ENCODE peak calls at places on chromosomes 4 and X, in nine cellular contexts. I, W, J, U, C, M, K, Q and A are unnamed samples.

GRCh38 chr4:110484767-110485166 is 8.8 kb downstream of the ENPEP start:
- DNase-seq in I (no peak), W (peak), J (no peak), U (peak), C (peak), M (no peak), K (no peak), Q (no peak), A (no peak)

GRCh38 chr4:59647500-59647899 is 1552.6 kb upstream of the ADGRL3 start:
- DNase-seq in I (no peak), W (no peak), J (no peak), U (no peak), C (no peak), M (no peak), K (no peak), Q (no peak), A (no peak)

GRCh38 chr4:1360423-1361283 is 13.6 kb downstream of the UVSSA start:
- DNase-seq in I (no peak), W (peak), J (no peak), U (no peak), C (peak), M (no peak), K (no peak), Q (no peak), A (no peak)

GRCh38 chr4:156593464-156593863 is 378.1 kb downstream of the PDGFC start:
- DNase-seq in I (no peak), W (no peak), J (no peak), U (no peak), C (no peak), M (no peak), K (no peak), Q (no peak), A (no peak)

GRCh38 chrX:81308086-81308852 is 106.4 kb downstream of the SH3BGRL start:
- DNase-seq in I (no peak), W (no peak), J (no peak), U (no peak), C (no peak), M (no peak), K (no peak), Q (no peak), A (no peak)

GRCh38 chrX:69314436-69315348 is 149.4 kb upstream of the PJA1 start:
- DNase-seq in I (no peak), W (no peak), J (no peak), U (peak), C (no peak), M (no peak), K (peak), Q (no peak), A (no peak)

GRCh38 chr4:108762559-108763225 is at the start of gene ETNPPL:
- DNase-seq in I (peak), W (peak), J (no peak), U (peak), C (no peak), M (peak), K (peak), Q (no peak), A (peak)

GRCh38 chrX:46643636-46644035 is 70.1 kb downstream of the CHST7 start:
- DNase-seq in I (no peak), W (no peak), J (no peak), U (no peak), C (no peak), M (no peak), K (no peak), Q (no peak), A (no peak)

GRCh38 chr4:87375719-87376291 is 15.2 kb downstream of the HSD17B11 start:
- DNase-seq in I (no peak), W (peak), J (no peak), U (peak), C (peak), M (peak), K (peak), Q (peak), A (peak)

GRCh38 chrX:128714425-128714824 is 662.2 kb upstream of the ACTRT1 start:
- DNase-seq in I (no peak), W (no peak), J (no peak), U (no peak), C (no peak), M (no peak), K (no peak), Q (no peak), A (no peak)

GRCh38 chr4:6643141-6643847 is 2.8 kb downstream of the MRFAP1 start:
- DNase-seq in I (no peak), W (no peak), J (no peak), U (no peak), C (no peak), M (no peak), K (no peak), Q (no peak), A (no peak)
- H3K4me3 ChIP-seq in I (no peak), W (no peak), J (no peak), U (no peak), C (no peak), M (no peak), K (no peak), Q (no peak), A (peak)

DNA sequence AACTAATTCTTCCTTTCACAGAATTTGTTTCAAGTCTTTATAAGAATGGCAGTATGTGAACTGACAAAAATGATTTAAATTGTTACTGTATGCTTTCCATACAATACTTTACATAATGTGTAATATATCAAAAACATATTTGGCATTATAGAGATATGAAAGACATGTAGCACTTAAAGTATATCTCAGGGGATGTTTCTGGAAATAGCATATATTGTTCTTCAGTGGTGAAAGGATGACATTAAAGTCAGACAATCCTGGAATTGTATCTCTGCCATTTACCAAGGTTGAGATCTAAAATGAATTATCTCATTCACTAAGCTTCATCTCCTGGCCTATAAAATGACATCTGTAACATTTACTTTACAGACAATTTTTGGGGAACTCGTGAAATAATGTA is 358.4 kb upstream of the EPHA5 start:
- DNase-seq in I (no peak), W (no peak), J (no peak), U (no peak), C (no peak), M (no peak), K (no peak), Q (no peak), A (no peak)
- H3K4me3 ChIP-seq in I (no peak), W (no peak), J (no peak), U (no peak), C (no peak), M (no peak), K (no peak), Q (no peak), A (no peak)

GRCh38 chr4:182062936-182063335 is 180.3 kb upstream of the TENM3 start:
- DNase-seq in I (no peak), W (peak), J (no peak), U (no peak), C (peak), M (no peak), K (no peak), Q (no peak), A (no peak)
- H3K4me3 ChIP-seq in I (no peak), W (no peak), J (no peak), U (no peak), C (no peak), M (no peak), K (no peak), Q (no peak), A (no peak)

DNA sequence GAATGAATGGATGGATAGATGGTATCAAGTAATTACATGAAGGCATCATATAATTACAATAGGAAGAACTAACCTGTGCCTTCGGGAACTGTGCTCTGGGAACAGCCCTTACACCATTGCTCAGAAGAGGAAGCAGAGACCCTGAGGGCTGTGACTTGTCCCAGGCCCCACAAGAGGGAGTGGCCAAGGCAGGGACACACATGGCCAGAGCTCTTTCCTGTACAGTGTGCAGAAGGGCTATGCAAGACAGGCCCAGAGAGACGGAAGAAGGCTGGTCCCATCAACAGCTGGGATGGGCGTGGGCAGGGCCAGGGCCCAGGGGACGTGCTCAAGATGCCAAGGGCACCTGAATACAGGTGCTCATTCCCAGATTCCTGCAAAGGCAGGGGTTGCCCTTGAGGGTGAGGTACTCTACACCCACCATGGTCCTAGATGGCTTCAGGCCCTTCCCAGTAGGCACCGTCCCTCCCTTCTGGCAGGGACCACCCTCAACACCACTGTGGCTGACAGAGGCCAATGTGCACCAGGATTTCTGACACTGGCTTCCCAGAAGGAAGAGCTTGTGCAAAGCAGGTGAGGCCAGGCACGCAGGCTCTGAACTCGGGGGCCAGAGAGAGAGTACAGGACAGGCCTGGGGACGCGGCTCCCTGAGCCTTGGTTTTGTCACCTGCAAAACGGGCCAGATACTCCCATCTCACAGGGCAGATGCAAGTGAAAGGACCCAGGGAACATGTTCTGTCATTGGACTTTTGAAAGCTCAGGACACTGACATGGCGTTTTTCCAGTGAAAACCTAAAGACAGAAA is 1.7 kb downstream of the EVC2 start:
- DNase-seq in I (no peak), W (no peak), J (no peak), U (no peak), C (no peak), M (no peak), K (no peak), Q (no peak), A (no peak)
- H3K4me3 ChIP-seq in I (no peak), W (peak), J (no peak), U (no peak), C (no peak), M (no peak), K (no peak), Q (no peak), A (no peak)

GRCh38 chr4:40212674-40213504 is 16.1 kb downstream of the RHOH start:
- DNase-seq in I (no peak), W (peak), J (no peak), U (no peak), C (peak), M (no peak), K (no peak), Q (no peak), A (no peak)
- H3K4me3 ChIP-seq in I (no peak), W (no peak), J (no peak), U (no peak), C (no peak), M (peak), K (no peak), Q (no peak), A (peak)

GRCh38 chr4:127920521-127920920 is 39.8 kb downstream of the PLK4 start:
- DNase-seq in I (no peak), W (no peak), J (no peak), U (no peak), C (no peak), M (no peak), K (no peak), Q (no peak), A (no peak)
- H3K4me3 ChIP-seq in I (no peak), W (no peak), J (no peak), U (no peak), C (no peak), M (no peak), K (no peak), Q (no peak), A (no peak)

GRCh38 chr4:183658362-183659028 is 490 bp downstream of the RWDD4 start:
- DNase-seq in I (no peak), W (no peak), J (no peak), U (no peak), C (peak), M (no peak), K (peak), Q (no peak), A (peak)

GRCh38 chr4:183659919-183660318 is 826 bp downstream of the TRAPPC11 start:
- DNase-seq in I (no peak), W (peak), J (no peak), U (no peak), C (no peak), M (no peak), K (no peak), Q (no peak), A (no peak)

GRCh38 chr4:183659029-183659870 is at the start of the genes RWDD4 and TRAPPC11:
- DNase-seq in I (peak), W (peak), J (peak), U (peak), C (peak), M (peak), K (peak), Q (peak), A (peak)

DNA sequence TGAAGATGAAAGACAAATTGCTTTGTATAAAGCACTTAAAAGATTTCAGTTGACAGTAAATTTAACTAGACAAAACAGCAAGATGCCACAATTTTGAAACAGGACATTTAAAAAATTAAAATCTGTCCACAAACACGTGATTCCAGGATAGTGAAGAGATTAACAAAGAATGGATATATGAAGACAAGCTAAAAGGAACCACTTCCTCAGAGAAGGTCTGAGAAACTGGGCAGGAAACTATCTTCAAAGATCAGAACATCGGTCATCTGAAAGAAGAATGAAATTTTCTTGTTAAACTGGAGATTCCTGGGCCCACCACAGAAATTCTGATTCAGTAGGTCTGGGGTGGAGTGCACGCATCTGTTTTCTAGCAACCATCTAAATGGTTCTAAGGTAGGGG is 1.4 kb downstream of the RWDD4 start:
- DNase-seq in I (no peak), W (peak), J (no peak), U (no peak), C (no peak), M (no peak), K (no peak), Q (no peak), A (peak)
- H3K4me3 ChIP-seq in I (peak), W (peak), J (peak), U (peak), C (peak), M (no peak), K (no peak), Q (peak), A (peak)

GRCh38 chr4:152850377-152850776 is 70.6 kb downstream of the ARFIP1 start:
- DNase-seq in I (no peak), W (peak), J (no peak), U (peak), C (peak), M (no peak), K (no peak), Q (no peak), A (no peak)

GRCh38 chr4:152849350-152849749 is 69.6 kb downstream of the ARFIP1 start:
- DNase-seq in I (no peak), W (no peak), J (no peak), U (no peak), C (no peak), M (no peak), K (no peak), Q (no peak), A (no peak)

GRCh38 chr4:152848508-152848907 is 68.8 kb downstream of the ARFIP1 start:
- DNase-seq in I (no peak), W (no peak), J (no peak), U (no peak), C (no peak), M (no peak), K (no peak), Q (no peak), A (no peak)

GRCh38 chr4:152853293-152853692 is 73.5 kb downstream of the ARFIP1 start:
- DNase-seq in I (no peak), W (no peak), J (no peak), U (no peak), C (no peak), M (no peak), K (no peak), Q (no peak), A (no peak)

DNA sequence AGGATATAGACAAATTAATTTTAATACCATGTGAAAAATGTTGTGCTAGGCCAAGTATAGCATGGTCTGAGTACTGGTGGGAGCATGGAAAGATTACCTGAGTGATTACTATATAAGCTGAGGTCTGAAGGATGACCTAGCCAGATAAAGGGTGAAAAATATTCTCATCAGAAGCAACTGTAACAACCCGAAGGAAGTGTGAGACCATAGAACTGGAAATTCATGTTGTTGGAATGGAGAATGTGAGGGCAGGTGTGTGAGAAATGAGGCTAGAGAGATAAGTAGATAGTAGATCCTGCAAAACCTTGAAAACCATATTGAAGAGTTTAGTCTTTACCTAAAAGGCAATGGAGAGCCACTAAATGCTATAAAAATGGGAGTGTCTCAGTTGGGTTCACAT is 71.5 kb downstream of the ARFIP1 start:
- DNase-seq in I (no peak), W (no peak), J (no peak), U (no peak), C (no peak), M (no peak), K (no peak), Q (no peak), A (no peak)
- H3K4me3 ChIP-seq in I (no peak), W (no peak), J (no peak), U (no peak), C (no peak), M (no peak), K (no peak), Q (no peak), A (no peak)

GRCh38 chr4:16126714-16127113 is 42.9 kb upstream of the PROM1 start:
- DNase-seq in I (no peak), W (no peak), J (no peak), U (no peak), C (no peak), M (no peak), K (no peak), Q (no peak), A (no peak)
- H3K4me3 ChIP-seq in I (no peak), W (no peak), J (no peak), U (no peak), C (no peak), M (no peak), K (no peak), Q (no peak), A (no peak)